ENCODE peak calls at places on chromosomes 13 and 19, in six cellular contexts. One of them, this sample, is unnamed.

GRCh38 chr19:10005632-10006334 is 4.5 kb downstream of the COL5A3 start:
- DNase-seq in stimulated activated CD4-positive, alpha-beta T cell treated with anti-CD3 and anti-CD28 coated beads, Interleukin-2, amount 100 ng/mL, for 48 hours: no peak
- DNase-seq in HTR-8/SVneo: no peak
- DNase-seq in CD8-positive, alpha-beta memory T cell: no peak
- DNase-seq in left ventricle myocardium inferior: no peak
- DNase-seq in WTC11: no peak
- DNase-seq in this sample: no peak

GRCh38 chr19:14138576-14139265 is 2.3 kb upstream of the ASF1B start:
- DNase-seq in stimulated activated CD4-positive, alpha-beta T cell treated with anti-CD3 and anti-CD28 coated beads, Interleukin-2, amount 100 ng/mL, for 48 hours: no peak
- DNase-seq in CD8-positive, alpha-beta memory T cell: no peak
- DNase-seq in WTC11: no peak
- DNase-seq in left ventricle myocardium inferior: no peak
- DNase-seq in HTR-8/SVneo: no peak
- DNase-seq in this sample: no peak

GRCh38 chr13:113187263-113187669 is 21.2 kb downstream of the PCID2 start:
- DNase-seq in CD8-positive, alpha-beta memory T cell: no peak
- DNase-seq in left ventricle myocardium inferior: peak; percentile 87
- DNase-seq in WTC11: no peak
- DNase-seq in stimulated activated CD4-positive, alpha-beta T cell treated with anti-CD3 and anti-CD28 coated beads, Interleukin-2, amount 100 ng/mL, for 48 hours: peak; percentile 61
- DNase-seq in HTR-8/SVneo: peak; percentile 91
- DNase-seq in this sample: peak; percentile 98

GRCh38 chr19:2618611-2619010 is 83.9 kb downstream of the GNG7 start:
- DNase-seq in WTC11: no peak
- DNase-seq in HTR-8/SVneo: no peak
- DNase-seq in CD8-positive, alpha-beta memory T cell: peak; percentile 74
- DNase-seq in left ventricle myocardium inferior: peak; percentile 69
- DNase-seq in stimulated activated CD4-positive, alpha-beta T cell treated with anti-CD3 and anti-CD28 coated beads, Interleukin-2, amount 100 ng/mL, for 48 hours: peak; percentile 69
- DNase-seq in this sample: peak; percentile 41

GRCh38 chr19:6047741-6048231 is 62.5 kb downstream of the RFX2 start:
- DNase-seq in WTC11: peak; percentile 77
- DNase-seq in left ventricle myocardium inferior: no peak
- DNase-seq in HTR-8/SVneo: peak; percentile 47
- DNase-seq in stimulated activated CD4-positive, alpha-beta T cell treated with anti-CD3 and anti-CD28 coated beads, Interleukin-2, amount 100 ng/mL, for 48 hours: no peak
- DNase-seq in CD8-positive, alpha-beta memory T cell: no peak
- DNase-seq in this sample: peak; percentile 68

GRCh38 chr13:77981191-77981925 is 62.7 kb upstream of the EDNRB start:
- DNase-seq in stimulated activated CD4-positive, alpha-beta T cell treated with anti-CD3 and anti-CD28 coated beads, Interleukin-2, amount 100 ng/mL, for 48 hours: no peak
- DNase-seq in CD8-positive, alpha-beta memory T cell: no peak
- DNase-seq in WTC11: no peak
- DNase-seq in HTR-8/SVneo: no peak
- DNase-seq in left ventricle myocardium inferior: no peak
- DNase-seq in this sample: no peak

GRCh38 chr13:110505594-110505993 is 55.9 kb downstream of the RAB20 start:
- DNase-seq in HTR-8/SVneo: no peak
- DNase-seq in WTC11: no peak
- DNase-seq in CD8-positive, alpha-beta memory T cell: no peak
- DNase-seq in left ventricle myocardium inferior: no peak
- DNase-seq in stimulated activated CD4-positive, alpha-beta T cell treated with anti-CD3 and anti-CD28 coated beads, Interleukin-2, amount 100 ng/mL, for 48 hours: no peak
- DNase-seq in this sample: no peak

GRCh38 chr19:19860756-19861390 is 4.8 kb upstream of the ZNF253 start:
- DNase-seq in HTR-8/SVneo: no peak
- DNase-seq in CD8-positive, alpha-beta memory T cell: peak; percentile 82
- DNase-seq in stimulated activated CD4-positive, alpha-beta T cell treated with anti-CD3 and anti-CD28 coated beads, Interleukin-2, amount 100 ng/mL, for 48 hours: no peak
- DNase-seq in WTC11: peak; percentile 88
- DNase-seq in left ventricle myocardium inferior: no peak
- DNase-seq in this sample: no peak

GRCh38 chr19:42450314-42450934 is 7.7 kb upstream of the CXCL17 start:
- DNase-seq in HTR-8/SVneo: peak; percentile 84
- DNase-seq in left ventricle myocardium inferior: peak; percentile 64
- DNase-seq in WTC11: peak; percentile 68
- DNase-seq in stimulated activated CD4-positive, alpha-beta T cell treated with anti-CD3 and anti-CD28 coated beads, Interleukin-2, amount 100 ng/mL, for 48 hours: peak; percentile 63
- DNase-seq in CD8-positive, alpha-beta memory T cell: peak; percentile 86
- DNase-seq in this sample: peak; percentile 67

GRCh38 chr19:37928527-37929286 is 21.7 kb downstream of the SIPA1L3 start:
- DNase-seq in stimulated activated CD4-positive, alpha-beta T cell treated with anti-CD3 and anti-CD28 coated beads, Interleukin-2, amount 100 ng/mL, for 48 hours: no peak
- DNase-seq in left ventricle myocardium inferior: no peak
- DNase-seq in WTC11: peak; percentile 47
- DNase-seq in CD8-positive, alpha-beta memory T cell: no peak
- DNase-seq in HTR-8/SVneo: no peak
- DNase-seq in this sample: peak; percentile 21

GRCh38 chr19:47253467-47253881 is 2.9 kb upstream of the CCDC9 start:
- DNase-seq in CD8-positive, alpha-beta memory T cell: no peak
- DNase-seq in left ventricle myocardium inferior: no peak
- DNase-seq in WTC11: no peak
- DNase-seq in HTR-8/SVneo: peak; percentile 52
- DNase-seq in stimulated activated CD4-positive, alpha-beta T cell treated with anti-CD3 and anti-CD28 coated beads, Interleukin-2, amount 100 ng/mL, for 48 hours: no peak
- DNase-seq in this sample: peak; percentile 56

GRCh38 chr19:45972944-45973525 is 630 bp downstream of the NOVA2 start:
- DNase-seq in left ventricle myocardium inferior: no peak
- DNase-seq in HTR-8/SVneo: no peak
- DNase-seq in stimulated activated CD4-positive, alpha-beta T cell treated with anti-CD3 and anti-CD28 coated beads, Interleukin-2, amount 100 ng/mL, for 48 hours: no peak
- DNase-seq in WTC11: peak; percentile 32
- DNase-seq in CD8-positive, alpha-beta memory T cell: no peak
- DNase-seq in this sample: no peak

GRCh38 chr19:35704218-35704617 is at the start of gene ZBTB32:
- DNase-seq in HTR-8/SVneo: no peak
- DNase-seq in WTC11: peak; percentile 83
- DNase-seq in stimulated activated CD4-positive, alpha-beta T cell treated with anti-CD3 and anti-CD28 coated beads, Interleukin-2, amount 100 ng/mL, for 48 hours: no peak
- DNase-seq in left ventricle myocardium inferior: no peak
- DNase-seq in CD8-positive, alpha-beta memory T cell: no peak
- DNase-seq in this sample: no peak

GRCh38 chr19:18304496-18305312 is 18.2 kb downstream of the LSM4 start:
- DNase-seq in HTR-8/SVneo: peak; percentile 81
- DNase-seq in WTC11: peak; percentile 45
- DNase-seq in stimulated activated CD4-positive, alpha-beta T cell treated with anti-CD3 and anti-CD28 coated beads, Interleukin-2, amount 100 ng/mL, for 48 hours: peak; percentile 78
- DNase-seq in left ventricle myocardium inferior: peak; percentile 89
- DNase-seq in CD8-positive, alpha-beta memory T cell: peak; percentile 93
- DNase-seq in this sample: peak; percentile 60

GRCh38 chr19:3403489-3404323 is 37.3 kb downstream of the NFIC start:
- DNase-seq in CD8-positive, alpha-beta memory T cell: no peak
- DNase-seq in stimulated activated CD4-positive, alpha-beta T cell treated with anti-CD3 and anti-CD28 coated beads, Interleukin-2, amount 100 ng/mL, for 48 hours: no peak
- DNase-seq in left ventricle myocardium inferior: peak; percentile 93
- DNase-seq in HTR-8/SVneo: no peak
- DNase-seq in WTC11: no peak
- DNase-seq in this sample: no peak

GRCh38 chr19:2179095-2179494 is 15.4 kb downstream of the DOT1L start:
- DNase-seq in stimulated activated CD4-positive, alpha-beta T cell treated with anti-CD3 and anti-CD28 coated beads, Interleukin-2, amount 100 ng/mL, for 48 hours: no peak
- DNase-seq in HTR-8/SVneo: no peak
- DNase-seq in WTC11: no peak
- DNase-seq in left ventricle myocardium inferior: no peak
- DNase-seq in CD8-positive, alpha-beta memory T cell: no peak
- DNase-seq in this sample: no peak

GRCh38 chr19:13834308-13834790 is 39.1 kb downstream of the ZSWIM4 start:
- DNase-seq in WTC11: no peak
- DNase-seq in HTR-8/SVneo: no peak
- DNase-seq in left ventricle myocardium inferior: no peak
- DNase-seq in CD8-positive, alpha-beta memory T cell: no peak
- DNase-seq in stimulated activated CD4-positive, alpha-beta T cell treated with anti-CD3 and anti-CD28 coated beads, Interleukin-2, amount 100 ng/mL, for 48 hours: no peak
- DNase-seq in this sample: peak; percentile 38

GRCh38 chr19:41627966-41628675 is 1.2 kb upstream of the CEACAM4 start:
- DNase-seq in stimulated activated CD4-positive, alpha-beta T cell treated with anti-CD3 and anti-CD28 coated beads, Interleukin-2, amount 100 ng/mL, for 48 hours: no peak
- DNase-seq in WTC11: no peak
- DNase-seq in left ventricle myocardium inferior: no peak
- DNase-seq in CD8-positive, alpha-beta memory T cell: no peak
- DNase-seq in HTR-8/SVneo: no peak
- DNase-seq in this sample: no peak

GRCh38 chr13:36870050-36870692 is 49.9 kb downstream of the SMAD9 start:
- DNase-seq in CD8-positive, alpha-beta memory T cell: no peak
- DNase-seq in WTC11: no peak
- DNase-seq in HTR-8/SVneo: no peak
- DNase-seq in stimulated activated CD4-positive, alpha-beta T cell treated with anti-CD3 and anti-CD28 coated beads, Interleukin-2, amount 100 ng/mL, for 48 hours: no peak
- DNase-seq in left ventricle myocardium inferior: no peak
- DNase-seq in this sample: no peak

GRCh38 chr19:50724522-50725217 is 1.5 kb downstream of the CLEC11A start:
- DNase-seq in HTR-8/SVneo: peak; percentile 96
- DNase-seq in CD8-positive, alpha-beta memory T cell: peak; percentile 83
- DNase-seq in stimulated activated CD4-positive, alpha-beta T cell treated with anti-CD3 and anti-CD28 coated beads, Interleukin-2, amount 100 ng/mL, for 48 hours: peak; percentile 87
- DNase-seq in WTC11: peak; percentile 100
- DNase-seq in left ventricle myocardium inferior: peak; percentile 98
- DNase-seq in this sample: peak; percentile 97

GRCh38 chr19:21568816-21569496 is 63.6 kb downstream of the ZNF429 start:
- DNase-seq in stimulated activated CD4-positive, alpha-beta T cell treated with anti-CD3 and anti-CD28 coated beads, Interleukin-2, amount 100 ng/mL, for 48 hours: peak; percentile 39
- DNase-seq in left ventricle myocardium inferior: peak; percentile 87
- DNase-seq in CD8-positive, alpha-beta memory T cell: peak; percentile 89
- DNase-seq in HTR-8/SVneo: no peak
- DNase-seq in WTC11: no peak
- DNase-seq in this sample: no peak

GRCh38 chr13:77349365-77349764 is 22.5 kb upstream of the MYCBP2 start:
- DNase-seq in CD8-positive, alpha-beta memory T cell: no peak
- DNase-seq in stimulated activated CD4-positive, alpha-beta T cell treated with anti-CD3 and anti-CD28 coated beads, Interleukin-2, amount 100 ng/mL, for 48 hours: no peak
- DNase-seq in WTC11: no peak
- DNase-seq in HTR-8/SVneo: no peak
- DNase-seq in left ventricle myocardium inferior: no peak
- DNase-seq in this sample: no peak

GRCh38 chr19:51099070-51099382 is 9.2 kb downstream of the CTU1 start:
- DNase-seq in HTR-8/SVneo: no peak
- DNase-seq in left ventricle myocardium inferior: no peak
- DNase-seq in WTC11: no peak
- DNase-seq in stimulated activated CD4-positive, alpha-beta T cell treated with anti-CD3 and anti-CD28 coated beads, Interleukin-2, amount 100 ng/mL, for 48 hours: no peak
- DNase-seq in CD8-positive, alpha-beta memory T cell: no peak
- DNase-seq in this sample: no peak

GRCh38 chr13:36363464-36363863 is 17.3 kb upstream of the SPART start:
- DNase-seq in stimulated activated CD4-positive, alpha-beta T cell treated with anti-CD3 and anti-CD28 coated beads, Interleukin-2, amount 100 ng/mL, for 48 hours: no peak
- DNase-seq in HTR-8/SVneo: no peak
- DNase-seq in CD8-positive, alpha-beta memory T cell: no peak
- DNase-seq in left ventricle myocardium inferior: no peak
- DNase-seq in WTC11: no peak
- DNase-seq in this sample: no peak

GRCh38 chr19:45419396-45419795 is 4.3 kb downstream of the ERCC1 start:
- DNase-seq in HTR-8/SVneo: no peak
- DNase-seq in left ventricle myocardium inferior: no peak
- DNase-seq in stimulated activated CD4-positive, alpha-beta T cell treated with anti-CD3 and anti-CD28 coated beads, Interleukin-2, amount 100 ng/mL, for 48 hours: no peak
- DNase-seq in WTC11: no peak
- DNase-seq in CD8-positive, alpha-beta memory T cell: no peak
- DNase-seq in this sample: no peak

GRCh38 chr13:110699148-110700145 is 6.5 kb downstream of the CARS2 start:
- DNase-seq in left ventricle myocardium inferior: no peak
- DNase-seq in CD8-positive, alpha-beta memory T cell: no peak
- DNase-seq in HTR-8/SVneo: no peak
- DNase-seq in WTC11: no peak
- DNase-seq in stimulated activated CD4-positive, alpha-beta T cell treated with anti-CD3 and anti-CD28 coated beads, Interleukin-2, amount 100 ng/mL, for 48 hours: no peak
- DNase-seq in this sample: no peak

GRCh38 chr19:49581007-49581508 is at the start of gene PRRG2:
- DNase-seq in CD8-positive, alpha-beta memory T cell: no peak
- DNase-seq in HTR-8/SVneo: no peak
- DNase-seq in left ventricle myocardium inferior: no peak
- DNase-seq in stimulated activated CD4-positive, alpha-beta T cell treated with anti-CD3 and anti-CD28 coated beads, Interleukin-2, amount 100 ng/mL, for 48 hours: no peak
- DNase-seq in WTC11: peak; percentile 61
- DNase-seq in this sample: no peak

GRCh38 chr19:15294591-15294990 is 37.7 kb downstream of the BRD4 start:
- DNase-seq in CD8-positive, alpha-beta memory T cell: no peak
- DNase-seq in left ventricle myocardium inferior: peak; percentile 66
- DNase-seq in WTC11: no peak
- DNase-seq in stimulated activated CD4-positive, alpha-beta T cell treated with anti-CD3 and anti-CD28 coated beads, Interleukin-2, amount 100 ng/mL, for 48 hours: no peak
- DNase-seq in HTR-8/SVneo: no peak
- DNase-seq in this sample: no peak

GRCh38 chr19:47019431-47020041 is at the start of gene NPAS1:
- DNase-seq in CD8-positive, alpha-beta memory T cell: no peak
- DNase-seq in HTR-8/SVneo: no peak
- DNase-seq in stimulated activated CD4-positive, alpha-beta T cell treated with anti-CD3 and anti-CD28 coated beads, Interleukin-2, amount 100 ng/mL, for 48 hours: no peak
- DNase-seq in WTC11: peak; percentile 54
- DNase-seq in left ventricle myocardium inferior: no peak
- DNase-seq in this sample: no peak

GRCh38 chr19:7607874-7608560 is 12.4 kb downstream of the CAMSAP3 start:
- DNase-seq in CD8-positive, alpha-beta memory T cell: peak; percentile 44
- DNase-seq in HTR-8/SVneo: no peak
- DNase-seq in left ventricle myocardium inferior: no peak
- DNase-seq in WTC11: no peak
- DNase-seq in stimulated activated CD4-positive, alpha-beta T cell treated with anti-CD3 and anti-CD28 coated beads, Interleukin-2, amount 100 ng/mL, for 48 hours: no peak
- DNase-seq in this sample: no peak

GRCh38 chr19:48400018-48400742 is 6.7 kb downstream of the GRIN2D start:
- DNase-seq in stimulated activated CD4-positive, alpha-beta T cell treated with anti-CD3 and anti-CD28 coated beads, Interleukin-2, amount 100 ng/mL, for 48 hours: no peak
- DNase-seq in WTC11: peak; percentile 90
- DNase-seq in HTR-8/SVneo: no peak
- DNase-seq in left ventricle myocardium inferior: peak; percentile 53
- DNase-seq in CD8-positive, alpha-beta memory T cell: peak; percentile 62
- DNase-seq in this sample: no peak

GRCh38 chr13:35016362-35017148 is 74.5 kb downstream of the NBEA start:
- DNase-seq in stimulated activated CD4-positive, alpha-beta T cell treated with anti-CD3 and anti-CD28 coated beads, Interleukin-2, amount 100 ng/mL, for 48 hours: no peak
- DNase-seq in left ventricle myocardium inferior: no peak
- DNase-seq in CD8-positive, alpha-beta memory T cell: no peak
- DNase-seq in WTC11: no peak
- DNase-seq in HTR-8/SVneo: no peak
- DNase-seq in this sample: no peak

GRCh38 chr19:1773173-1773572 is 19.9 kb downstream of the ONECUT3 start:
- DNase-seq in HTR-8/SVneo: peak; percentile 77
- DNase-seq in left ventricle myocardium inferior: no peak
- DNase-seq in CD8-positive, alpha-beta memory T cell: no peak
- DNase-seq in WTC11: no peak
- DNase-seq in stimulated activated CD4-positive, alpha-beta T cell treated with anti-CD3 and anti-CD28 coated beads, Interleukin-2, amount 100 ng/mL, for 48 hours: no peak
- DNase-seq in this sample: peak; percentile 64

GRCh38 chr13:45292176-45292575 is 48.8 kb downstream of the TPT1 start:
- DNase-seq in stimulated activated CD4-positive, alpha-beta T cell treated with anti-CD3 and anti-CD28 coated beads, Interleukin-2, amount 100 ng/mL, for 48 hours: no peak
- DNase-seq in WTC11: no peak
- DNase-seq in left ventricle myocardium inferior: no peak
- DNase-seq in CD8-positive, alpha-beta memory T cell: no peak
- DNase-seq in HTR-8/SVneo: no peak
- DNase-seq in this sample: no peak

GRCh38 chr19:15609261-15609660 is 5.8 kb upstream of the CYP4F8 start:
- DNase-seq in WTC11: no peak
- DNase-seq in left ventricle myocardium inferior: no peak
- DNase-seq in HTR-8/SVneo: no peak
- DNase-seq in stimulated activated CD4-positive, alpha-beta T cell treated with anti-CD3 and anti-CD28 coated beads, Interleukin-2, amount 100 ng/mL, for 48 hours: no peak
- DNase-seq in CD8-positive, alpha-beta memory T cell: no peak
- DNase-seq in this sample: no peak